ENCODE peak calls at places on chromosomes 4 and X, in five cellular contexts. B is cerebellum; J is activated CD8-positive, alpha-beta memory T cell treated with anti-CD3 and anti-CD28 coated beads for 4 hours; Q is iris pigment epithelial cell; R is SW480. G is an unnamed sample.

GRCh38 chr4:76515975-76516853 is 81.2 kb downstream of the SHROOM3 start:
- DNase-seq in Q (peak), J (no peak), B (no peak), R (no peak), G (peak)

GRCh38 chr4:118213101-118213500 is 139.7 kb downstream of the PRSS12 start:
- DNase-seq in Q (no peak), J (no peak), R (no peak), B (peak), G (no peak)

GRCh38 chrX:154603438-154604430 is 15.3 kb downstream of the CTAG1B start:
- DNase-seq in R (peak), B (no peak), J (no peak), Q (peak), G (no peak)

GRCh38 chrX:70196961-70197805 is 19.9 kb downstream of the DGAT2L6 start:
- DNase-seq in B (peak), Q (peak), R (peak), J (peak), G (peak)

GRCh38 chr4:75179510-75179909 is 246.6 kb downstream of the PARM1 start:
- DNase-seq in J (no peak), B (no peak), R (no peak), Q (no peak), G (no peak)

GRCh38 chr4:184811484-184812180 is 14.1 kb downstream of the ACSL1 start:
- DNase-seq in Q (peak), R (no peak), B (no peak), J (no peak), G (no peak)

GRCh38 chr4:121096629-121097028 is 24.3 kb upstream of the NDNF start:
- DNase-seq in B (no peak), J (no peak), Q (peak), R (peak), G (peak)

GRCh38 chrX:39688576-39689373 is 409.0 kb downstream of the BCOR start:
- DNase-seq in B (peak), J (no peak), Q (peak), R (peak), G (peak)

GRCh38 chr4:188008377-188008776 is 12.8 kb downstream of the ZFP42 start:
- DNase-seq in J (no peak), Q (peak), B (no peak), R (no peak), G (peak)

GRCh38 chr4:107692197-107692596 is 27.8 kb downstream of the PAPSS1 start:
- DNase-seq in B (no peak), R (no peak), J (no peak), Q (no peak), G (no peak)

GRCh38 chr4:46388860-46389259 is 1.1 kb downstream of the GABRA2 start:
- DNase-seq in J (no peak), B (no peak), R (no peak), Q (peak), G (no peak)

GRCh38 chrX:13499736-13500135 is 69.7 kb upstream of the EGFL6 start:
- DNase-seq in J (no peak), R (no peak), B (no peak), Q (no peak), G (no peak)

GRCh38 chr4:81922271-81922775 is 450.6 kb upstream of the RASGEF1B start:
- DNase-seq in B (no peak), Q (no peak), R (no peak), J (no peak), G (no peak)

GRCh38 chr4:30821275-30821674 is 101.1 kb downstream of the PCDH7 start:
- DNase-seq in R (no peak), B (no peak), J (no peak), Q (no peak), G (no peak)

GRCh38 chrX:109281478-109282275 is 200.2 kb downstream of the GUCY2F start:
- DNase-seq in B (no peak), R (no peak), Q (peak), J (no peak), G (peak)

GRCh38 chr4:159481936-159482335 is 379.1 kb downstream of the RAPGEF2 start:
- DNase-seq in B (no peak), R (no peak), J (no peak), Q (no peak), G (no peak)

GRCh38 chr4:814312-814850 is 11.5 kb downstream of the CPLX1 start:
- DNase-seq in R (no peak), Q (no peak), J (no peak), B (no peak), G (no peak)

GRCh38 chr4:186693159-186693815 is 30.4 kb downstream of the FAT1 start:
- DNase-seq in J (no peak), R (no peak), B (no peak), Q (peak), G (peak)

GRCh38 chrX:56733459-56734046 is 4.5 kb downstream of the NBDY start:
- DNase-seq in J (peak), B (peak), Q (peak), R (peak), G (peak)

GRCh38 chr4:115126487-115126886 is 13.1 kb upstream of the NDST4 start:
- DNase-seq in J (no peak), R (no peak), Q (no peak), B (no peak), G (no peak)

GRCh38 chr4:149708513-149709175 is 107.0 kb downstream of the IQCM start:
- DNase-seq in B (no peak), R (no peak), J (no peak), Q (peak), G (peak)

GRCh38 chr4:53693408-53693807 is 102.1 kb upstream of the LNX1 start:
- DNase-seq in R (no peak), B (no peak), Q (no peak), J (no peak), G (no peak)

GRCh38 chrX:18981124-18981807 is 2.6 kb downstream of the PHKA2 start:
- DNase-seq in J (no peak), Q (no peak), R (no peak), B (no peak), G (no peak)

GRCh38 chr4:124640037-124640730 is 72.3 kb downstream of the ANKRD50 start:
- DNase-seq in J (no peak), B (no peak), Q (peak), R (no peak), G (peak)

GRCh38 chrX:14942341-14942740 is 69.1 kb downstream of the MOSPD2 start:
- DNase-seq in J (no peak), B (no peak), R (no peak), Q (no peak), G (no peak)

GRCh38 chrX:110667706-110668105 is 127.9 kb downstream of the CHRDL1 start:
- DNase-seq in B (no peak), R (peak), J (no peak), Q (no peak), G (peak)

GRCh38 chr4:160143574-160143973 is 1040.7 kb downstream of the RAPGEF2 start:
- DNase-seq in B (no peak), R (no peak), J (no peak), Q (no peak), G (no peak)

GRCh38 chrX:130120321-130120731 is 10.0 kb upstream of the ELF4 start:
- DNase-seq in J (no peak), B (no peak), Q (peak), R (no peak), G (no peak)

GRCh38 chrX:70234355-70234754 is at the start of gene AWAT1:
- DNase-seq in R (no peak), B (no peak), J (no peak), Q (no peak), G (no peak)